ENCODE peak calls at places on chromosomes 16 and 17, in six cellular contexts. One of them, this sample, is unnamed. For H3K27me3, the result is how much of the 10 kb centered on the place peaks cover.

GRCh38 chr16:54403580-54403979 is 117.0 kb upstream of the IRX3 start:
- DNase-seq in H9: no peak
- DNase-seq in AG04450: no peak
- DNase-seq in MM.1S: no peak
- DNase-seq in ascending aorta: no peak
- DNase-seq in colonic mucosa: no peak
- DNase-seq in this sample: no peak

GRCh38 chr16:21697032-21697431 is 33.3 kb downstream of the OTOA start:
- DNase-seq in H9: no peak
- DNase-seq in AG04450: no peak
- DNase-seq in MM.1S: no peak
- DNase-seq in ascending aorta: no peak
- DNase-seq in colonic mucosa: no peak
- DNase-seq in this sample: no peak

GRCh38 chr16:57884655-57885133 is 82.4 kb upstream of the KIFC3 start:
- DNase-seq in H9: peak
- DNase-seq in AG04450: no peak
- DNase-seq in MM.1S: no peak
- DNase-seq in ascending aorta: no peak
- DNase-seq in colonic mucosa: no peak
- DNase-seq in this sample: no peak

GRCh38 chr16:22843856-22844255 is 29.9 kb downstream of the HS3ST2 start:
- DNase-seq in H9: no peak
- DNase-seq in AG04450: no peak
- DNase-seq in MM.1S: no peak
- DNase-seq in ascending aorta: no peak
- DNase-seq in colonic mucosa: no peak
- DNase-seq in this sample: no peak

GRCh38 chr17:63696381-63696961 is 3.5 kb downstream of the LIMD2 start:
- DNase-seq in H9: peak
- DNase-seq in AG04450: no peak
- DNase-seq in MM.1S: peak
- DNase-seq in ascending aorta: no peak
- DNase-seq in colonic mucosa: no peak
- DNase-seq in this sample: no peak

GRCh38 chr17:77269696-77270681 is 129.2 kb downstream of the SEC14L1 start:
- DNase-seq in H9: no peak
- DNase-seq in AG04450: no peak
- DNase-seq in MM.1S: no peak
- DNase-seq in ascending aorta: no peak
- DNase-seq in colonic mucosa: no peak
- DNase-seq in this sample: no peak

GRCh38 chr16:68917541-68917940 is 74.2 kb downstream of the TANGO6 start:
- DNase-seq in H9: no peak
- DNase-seq in AG04450: no peak
- DNase-seq in MM.1S: no peak
- DNase-seq in ascending aorta: no peak
- DNase-seq in colonic mucosa: no peak
- DNase-seq in this sample: no peak

GRCh38 chr16:12245923-12246290 is 269.4 kb downstream of the SNX29 start:
- DNase-seq in H9: no peak
- DNase-seq in AG04450: no peak
- DNase-seq in MM.1S: no peak
- DNase-seq in ascending aorta: no peak
- DNase-seq in colonic mucosa: no peak
- DNase-seq in this sample: no peak

GRCh38 chr17:15133143-15133542 is 132.0 kb downstream of the PMP22 start:
- DNase-seq in H9: no peak
- DNase-seq in AG04450: no peak
- DNase-seq in MM.1S: no peak
- DNase-seq in ascending aorta: no peak
- DNase-seq in colonic mucosa: no peak
- DNase-seq in this sample: no peak

GRCh38 chr17:82329683-82330321 is 3.8 kb downstream of the SECTM1 start:
- DNase-seq in H9: no peak
- DNase-seq in AG04450: no peak
- DNase-seq in MM.1S: no peak
- DNase-seq in ascending aorta: no peak
- DNase-seq in colonic mucosa: no peak
- DNase-seq in this sample: no peak

GRCh38 chr16:72646615-72647014 is 401.3 kb downstream of the ZFHX3 start:
- DNase-seq in H9: no peak
- DNase-seq in AG04450: no peak
- DNase-seq in MM.1S: no peak
- DNase-seq in ascending aorta: no peak
- DNase-seq in colonic mucosa: no peak
- DNase-seq in this sample: no peak

GRCh38 chr17:4187076-4187475 is 44.1 kb downstream of the CYB5D2 start:
- DNase-seq in H9: peak
- DNase-seq in AG04450: no peak
- DNase-seq in MM.1S: no peak
- DNase-seq in ascending aorta: no peak
- DNase-seq in colonic mucosa: no peak
- DNase-seq in this sample: no peak

GRCh38 chr17:1896243-1897163 is 66.7 kb downstream of the RPA1 start:
- DNase-seq in H9: no peak
- DNase-seq in AG04450: no peak
- DNase-seq in MM.1S: peak
- DNase-seq in ascending aorta: no peak
- DNase-seq in colonic mucosa: no peak
- DNase-seq in this sample: no peak

GRCh38 chr17:81129289-81129688 is 36.0 kb upstream of the PVALEF start:
- DNase-seq in H9: no peak
- DNase-seq in AG04450: no peak
- DNase-seq in MM.1S: no peak
- DNase-seq in ascending aorta: no peak
- DNase-seq in colonic mucosa: no peak
- DNase-seq in this sample: no peak

DNA sequence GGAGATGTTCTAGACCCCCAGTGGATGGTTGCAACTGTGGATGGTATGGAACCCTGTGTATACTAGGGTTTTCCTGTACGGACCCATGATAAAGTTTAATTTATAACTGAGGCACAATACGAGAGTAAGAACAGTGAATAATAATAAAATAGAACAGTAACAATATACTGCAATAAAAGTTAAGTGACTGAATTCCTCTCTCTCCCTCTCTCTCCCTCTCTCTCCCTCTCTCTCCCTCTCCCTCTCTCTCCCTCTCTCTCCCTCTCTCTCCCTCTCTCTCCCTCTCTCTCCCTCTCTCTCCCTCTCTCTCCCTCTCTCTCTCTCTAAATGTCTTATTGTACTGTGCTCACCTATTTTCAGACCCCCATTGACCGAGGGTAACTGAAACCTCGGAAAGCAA is 291.0 kb downstream of the IRF8 start:
- DNase-seq in H9: no peak
- DNase-seq in AG04450: no peak
- DNase-seq in MM.1S: no peak
- DNase-seq in ascending aorta: no peak
- DNase-seq in colonic mucosa: no peak
- DNase-seq in this sample: no peak
- H3K27me3 ChIP-seq in H9: under half
- H3K27me3 ChIP-seq in AG04450: under half
- H3K27me3 ChIP-seq in MM.1S: half or more
- H3K27me3 ChIP-seq in ascending aorta: under half
- H3K27me3 ChIP-seq in colonic mucosa: under half
- H3K27me3 ChIP-seq in this sample: under half

GRCh38 chr16:67326472-67327309 is at the start of the genes KCTD19 and LRRC36:
- DNase-seq in H9: peak
- DNase-seq in AG04450: no peak
- DNase-seq in MM.1S: no peak
- DNase-seq in ascending aorta: no peak
- DNase-seq in colonic mucosa: peak
- DNase-seq in this sample: no peak
- TF ChIP-seq CTCF in H9: peak
- TF ChIP-seq CTCF in AG04450: peak
- TF ChIP-seq CTCF in MM.1S: peak
- TF ChIP-seq CTCF in ascending aorta: peak
- TF ChIP-seq CTCF in colonic mucosa: no peak
- TF ChIP-seq CTCF in this sample: no peak

GRCh38 chr16:88451586-88452484 is 1.2 kb upstream of the ZFPM1 start:
- DNase-seq in H9: no peak
- DNase-seq in AG04450: no peak
- DNase-seq in MM.1S: no peak
- DNase-seq in ascending aorta: no peak
- DNase-seq in colonic mucosa: peak
- DNase-seq in this sample: no peak

GRCh38 chr16:88452485-88453216 is 429 bp upstream of the ZFPM1 start:
- DNase-seq in H9: peak
- DNase-seq in AG04450: peak
- DNase-seq in MM.1S: peak
- DNase-seq in ascending aorta: peak
- DNase-seq in colonic mucosa: peak
- DNase-seq in this sample: peak

GRCh38 chr16:88454315-88455057 is 1.4 kb downstream of the ZFPM1 start:
- DNase-seq in H9: no peak
- DNase-seq in AG04450: no peak
- DNase-seq in MM.1S: peak
- DNase-seq in ascending aorta: no peak
- DNase-seq in colonic mucosa: peak
- DNase-seq in this sample: no peak

GRCh38 chr16:88453217-88453531 is at the start of gene ZFPM1:
- DNase-seq in H9: no peak
- DNase-seq in AG04450: no peak
- DNase-seq in MM.1S: no peak
- DNase-seq in ascending aorta: no peak
- DNase-seq in colonic mucosa: no peak
- DNase-seq in this sample: no peak

GRCh38 chr16:88453621-88454314 is 688 bp downstream of the ZFPM1 start:
- DNase-seq in H9: no peak
- DNase-seq in AG04450: no peak
- DNase-seq in MM.1S: no peak
- DNase-seq in ascending aorta: no peak
- DNase-seq in colonic mucosa: peak
- DNase-seq in this sample: no peak
- H3K27me3 ChIP-seq in H9: under half
- H3K27me3 ChIP-seq in AG04450: under half
- H3K27me3 ChIP-seq in MM.1S: under half
- H3K27me3 ChIP-seq in ascending aorta: under half
- H3K27me3 ChIP-seq in colonic mucosa: under half
- H3K27me3 ChIP-seq in this sample: under half

GRCh38 chr17:18163528-18163927 is 20.1 kb upstream of the ALKBH5 start:
- DNase-seq in H9: no peak
- DNase-seq in AG04450: no peak
- DNase-seq in MM.1S: no peak
- DNase-seq in ascending aorta: no peak
- DNase-seq in colonic mucosa: no peak
- DNase-seq in this sample: no peak

GRCh38 chr17:18172528-18173278 is 10.9 kb upstream of the ALKBH5 start:
- DNase-seq in H9: no peak
- DNase-seq in AG04450: no peak
- DNase-seq in MM.1S: no peak
- DNase-seq in ascending aorta: no peak
- DNase-seq in colonic mucosa: no peak
- DNase-seq in this sample: no peak

GRCh38 chr17:18161226-18162094 is 22.2 kb upstream of the ALKBH5 start:
- DNase-seq in H9: no peak
- DNase-seq in AG04450: no peak
- DNase-seq in MM.1S: no peak
- DNase-seq in ascending aorta: no peak
- DNase-seq in colonic mucosa: no peak
- DNase-seq in this sample: no peak

GRCh38 chr17:18167421-18167820 is 16.2 kb upstream of the ALKBH5 start:
- DNase-seq in H9: no peak
- DNase-seq in AG04450: no peak
- DNase-seq in MM.1S: no peak
- DNase-seq in ascending aorta: no peak
- DNase-seq in colonic mucosa: no peak
- DNase-seq in this sample: no peak

DNA sequence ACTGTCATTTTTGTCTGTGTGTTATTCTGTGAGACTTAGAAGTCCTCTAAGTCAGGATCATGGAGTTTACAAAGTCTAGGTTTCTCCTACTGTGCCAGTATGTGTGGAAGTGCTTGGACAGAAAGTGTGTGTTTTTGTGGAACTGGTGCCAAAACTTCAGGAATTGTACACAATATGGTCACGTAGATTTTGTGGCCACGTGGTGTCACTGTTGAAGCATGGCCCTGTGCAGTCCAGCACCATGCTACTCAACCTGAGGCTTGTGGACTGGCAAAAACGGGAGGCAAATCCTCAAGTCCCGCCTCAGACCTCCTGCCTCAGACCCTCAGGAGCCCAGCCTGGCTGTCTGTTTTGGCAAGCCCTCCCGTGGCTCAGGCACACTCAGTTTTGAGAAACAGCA is 16.7 kb upstream of the ALKBH5 start:
- DNase-seq in H9: no peak
- DNase-seq in AG04450: no peak
- DNase-seq in MM.1S: no peak
- DNase-seq in ascending aorta: no peak
- DNase-seq in colonic mucosa: no peak
- DNase-seq in this sample: no peak
- TF ChIP-seq CTCF in H9: no peak
- TF ChIP-seq CTCF in AG04450: no peak
- TF ChIP-seq CTCF in MM.1S: peak
- TF ChIP-seq CTCF in ascending aorta: no peak
- TF ChIP-seq CTCF in colonic mucosa: no peak
- TF ChIP-seq CTCF in this sample: no peak

GRCh38 chr16:997440-998051 is 16.0 kb downstream of the SOX8 start:
- DNase-seq in H9: peak
- DNase-seq in AG04450: no peak
- DNase-seq in MM.1S: no peak
- DNase-seq in ascending aorta: no peak
- DNase-seq in colonic mucosa: no peak
- DNase-seq in this sample: no peak

GRCh38 chr16:996672-997071 is 15.1 kb downstream of the SOX8 start:
- DNase-seq in H9: no peak
- DNase-seq in AG04450: no peak
- DNase-seq in MM.1S: no peak
- DNase-seq in ascending aorta: no peak
- DNase-seq in colonic mucosa: no peak
- DNase-seq in this sample: no peak

GRCh38 chr16:993731-994130 is 12.2 kb downstream of the SOX8 start:
- DNase-seq in H9: no peak
- DNase-seq in AG04450: no peak
- DNase-seq in MM.1S: no peak
- DNase-seq in ascending aorta: no peak
- DNase-seq in colonic mucosa: no peak
- DNase-seq in this sample: no peak

GRCh38 chr16:995087-995486 is 13.5 kb downstream of the SOX8 start:
- DNase-seq in H9: no peak
- DNase-seq in AG04450: no peak
- DNase-seq in MM.1S: no peak
- DNase-seq in ascending aorta: no peak
- DNase-seq in colonic mucosa: no peak
- DNase-seq in this sample: no peak

GRCh38 chr16:995783-996182 is 14.2 kb downstream of the SOX8 start:
- DNase-seq in H9: no peak
- DNase-seq in AG04450: no peak
- DNase-seq in MM.1S: no peak
- DNase-seq in ascending aorta: no peak
- DNase-seq in colonic mucosa: no peak
- DNase-seq in this sample: no peak
- H3K27me3 ChIP-seq in H9: under half
- H3K27me3 ChIP-seq in AG04450: under half
- H3K27me3 ChIP-seq in MM.1S: half or more
- H3K27me3 ChIP-seq in ascending aorta: under half
- H3K27me3 ChIP-seq in colonic mucosa: under half
- H3K27me3 ChIP-seq in this sample: under half

GRCh38 chr16:52068447-52069074 is 478.4 kb downstream of the TOX3 start:
- DNase-seq in H9: peak
- DNase-seq in AG04450: no peak
- DNase-seq in MM.1S: peak
- DNase-seq in ascending aorta: no peak
- DNase-seq in colonic mucosa: peak
- DNase-seq in this sample: no peak
- TF ChIP-seq CTCF in H9: peak
- TF ChIP-seq CTCF in AG04450: no peak
- TF ChIP-seq CTCF in MM.1S: peak
- TF ChIP-seq CTCF in ascending aorta: no peak
- TF ChIP-seq CTCF in colonic mucosa: no peak
- TF ChIP-seq CTCF in this sample: no peak